ENCODE peak calls at places on chromosome 21, in four cellular contexts. One of them, this sample, is unnamed.

GRCh38 chr21:15809065-15809464 is 79.3 kb downstream of the USP25 start:
- DNase-seq in GM23248: no peak
- DNase-seq in right cardiac atrium: no peak
- DNase-seq in body of pancreas: no peak
- DNase-seq in this sample: no peak

GRCh38 chr21:15192243-15192642 is 127.4 kb upstream of the NRIP1 start:
- DNase-seq in GM23248: no peak
- DNase-seq in body of pancreas: no peak
- DNase-seq in right cardiac atrium: no peak
- DNase-seq in this sample: no peak

GRCh38 chr21:46126321-46127238 is 28.7 kb downstream of the COL6A2 start:
- DNase-seq in GM23248: no peak
- DNase-seq in right cardiac atrium: peak; percentile 8
- DNase-seq in body of pancreas: no peak
- DNase-seq in this sample: peak; percentile 51

GRCh38 chr21:33070921-33071877 is 1.3 kb downstream of the OLIG1 start:
- DNase-seq in GM23248: peak; percentile 13
- DNase-seq in body of pancreas: no peak
- DNase-seq in right cardiac atrium: no peak
- DNase-seq in this sample: peak; percentile 78

GRCh38 chr21:42621166-42621827 is 32.1 kb upstream of the PDE9A start:
- DNase-seq in right cardiac atrium: no peak
- DNase-seq in GM23248: no peak
- DNase-seq in body of pancreas: no peak
- DNase-seq in this sample: no peak

GRCh38 chr21:17463441-17463840 is 49.4 kb upstream of the CXADR start:
- DNase-seq in body of pancreas: no peak
- DNase-seq in right cardiac atrium: no peak
- DNase-seq in GM23248: peak; percentile 99
- DNase-seq in this sample: no peak

GRCh38 chr21:16169102-16169511 is 439.3 kb downstream of the USP25 start:
- DNase-seq in right cardiac atrium: no peak
- DNase-seq in body of pancreas: no peak
- DNase-seq in GM23248: peak; percentile 55
- DNase-seq in this sample: no peak

GRCh38 chr21:14591882-14592281 is 45.8 kb upstream of the SAMSN1 start:
- DNase-seq in right cardiac atrium: peak; percentile 33
- DNase-seq in body of pancreas: peak; percentile 66
- DNase-seq in GM23248: peak; percentile 30
- DNase-seq in this sample: no peak

GRCh38 chr21:42162831-42163510 is 56.0 kb upstream of the ABCG1 start:
- DNase-seq in body of pancreas: no peak
- DNase-seq in right cardiac atrium: no peak
- DNase-seq in GM23248: peak; percentile 16
- DNase-seq in this sample: peak; percentile 44

GRCh38 chr21:42782723-42783247 is 96.6 kb downstream of the WDR4 start:
- DNase-seq in right cardiac atrium: no peak
- DNase-seq in GM23248: no peak
- DNase-seq in body of pancreas: no peak
- DNase-seq in this sample: no peak

GRCh38 chr21:17819878-17820232 is 699 bp upstream of the C21orf91 start:
- DNase-seq in body of pancreas: no peak
- DNase-seq in GM23248: no peak
- DNase-seq in right cardiac atrium: no peak
- DNase-seq in this sample: no peak

GRCh38 chr21:42386034-42386591 is 9.7 kb downstream of the TMPRSS3 start:
- DNase-seq in GM23248: no peak
- DNase-seq in body of pancreas: peak; percentile 40
- DNase-seq in right cardiac atrium: no peak
- DNase-seq in this sample: no peak

GRCh38 chr21:41678944-41679343 is 87.9 kb downstream of the RIPK4 start:
- DNase-seq in right cardiac atrium: peak; percentile 95
- DNase-seq in GM23248: peak; percentile 99
- DNase-seq in body of pancreas: peak; percentile 99
- DNase-seq in this sample: peak; percentile 98

GRCh38 chr21:42924433-42924751 is 1.0 kb downstream of the ERVH48-1 start:
- DNase-seq in right cardiac atrium: no peak
- DNase-seq in body of pancreas: no peak
- DNase-seq in GM23248: no peak
- DNase-seq in this sample: no peak

GRCh38 chr21:31447477-31447876 is 103.4 kb upstream of the TIAM1 start:
- DNase-seq in right cardiac atrium: no peak
- DNase-seq in body of pancreas: no peak
- DNase-seq in GM23248: peak; percentile 91
- DNase-seq in this sample: no peak

GRCh38 chr21:33370292-33370691 is 32.9 kb upstream of the IFNGR2 start:
- DNase-seq in body of pancreas: no peak
- DNase-seq in right cardiac atrium: no peak
- DNase-seq in GM23248: no peak
- DNase-seq in this sample: no peak

GRCh38 chr21:46207006-46207919 is 21.3 kb downstream of the LSS start:
- DNase-seq in body of pancreas: no peak
- DNase-seq in right cardiac atrium: no peak
- DNase-seq in GM23248: no peak
- DNase-seq in this sample: no peak

GRCh38 chr21:27954806-27955205 is 987.9 kb upstream of the ADAMTS5 start:
- DNase-seq in GM23248: peak; percentile 0
- DNase-seq in body of pancreas: no peak
- DNase-seq in right cardiac atrium: no peak
- DNase-seq in this sample: no peak

GRCh38 chr21:31660134-31660565 is 657 bp downstream of the SOD1 start:
- DNase-seq in GM23248: no peak
- DNase-seq in right cardiac atrium: no peak
- DNase-seq in body of pancreas: no peak
- DNase-seq in this sample: peak; percentile 75

GRCh38 chr21:37862536-37862935 is 53.7 kb downstream of the KCNJ6 start:
- DNase-seq in GM23248: peak; percentile 48
- DNase-seq in right cardiac atrium: no peak
- DNase-seq in body of pancreas: peak; percentile 43
- DNase-seq in this sample: peak; percentile 57

GRCh38 chr21:46153259-46154154 is 1.9 kb downstream of the FTCD start:
- DNase-seq in GM23248: peak; percentile 67
- DNase-seq in right cardiac atrium: peak; percentile 57
- DNase-seq in body of pancreas: peak; percentile 50
- DNase-seq in this sample: peak; percentile 94

GRCh38 chr21:21045538-21045937 is 47.3 kb downstream of the NCAM2 start:
- DNase-seq in right cardiac atrium: no peak
- DNase-seq in GM23248: no peak
- DNase-seq in body of pancreas: no peak
- DNase-seq in this sample: no peak

GRCh38 chr21:20661745-20662470 is 336.3 kb upstream of the NCAM2 start:
- DNase-seq in GM23248: no peak
- DNase-seq in right cardiac atrium: no peak
- DNase-seq in body of pancreas: no peak
- DNase-seq in this sample: peak; percentile 58

GRCh38 chr21:46182548-46183336 is 1.5 kb downstream of the SPATC1L start:
- DNase-seq in right cardiac atrium: peak; percentile 74
- DNase-seq in body of pancreas: no peak
- DNase-seq in GM23248: peak; percentile 73
- DNase-seq in this sample: peak; percentile 64

GRCh38 chr21:43851593-43851992 is 13.4 kb upstream of the AGPAT3 start:
- DNase-seq in right cardiac atrium: no peak
- DNase-seq in body of pancreas: no peak
- DNase-seq in GM23248: no peak
- DNase-seq in this sample: no peak

GRCh38 chr21:33451634-33452071 is 28.1 kb downstream of the TMEM50B start:
- DNase-seq in GM23248: peak; percentile 38
- DNase-seq in body of pancreas: no peak
- DNase-seq in right cardiac atrium: no peak
- DNase-seq in this sample: peak; percentile 11

GRCh38 chr21:25464275-25464674 is 143.0 kb downstream of the MRPL39 start:
- DNase-seq in GM23248: no peak
- DNase-seq in right cardiac atrium: no peak
- DNase-seq in body of pancreas: no peak
- DNase-seq in this sample: no peak

GRCh38 chr21:43369124-43369523 is 57.8 kb downstream of the SIK1 start:
- DNase-seq in GM23248: peak; percentile 95
- DNase-seq in body of pancreas: peak; percentile 30
- DNase-seq in right cardiac atrium: peak; percentile 19
- DNase-seq in this sample: no peak

GRCh38 chr21:33539612-33540011 is 2.3 kb downstream of the GART start:
- DNase-seq in GM23248: no peak
- DNase-seq in body of pancreas: no peak
- DNase-seq in right cardiac atrium: no peak
- DNase-seq in this sample: no peak

DNA sequence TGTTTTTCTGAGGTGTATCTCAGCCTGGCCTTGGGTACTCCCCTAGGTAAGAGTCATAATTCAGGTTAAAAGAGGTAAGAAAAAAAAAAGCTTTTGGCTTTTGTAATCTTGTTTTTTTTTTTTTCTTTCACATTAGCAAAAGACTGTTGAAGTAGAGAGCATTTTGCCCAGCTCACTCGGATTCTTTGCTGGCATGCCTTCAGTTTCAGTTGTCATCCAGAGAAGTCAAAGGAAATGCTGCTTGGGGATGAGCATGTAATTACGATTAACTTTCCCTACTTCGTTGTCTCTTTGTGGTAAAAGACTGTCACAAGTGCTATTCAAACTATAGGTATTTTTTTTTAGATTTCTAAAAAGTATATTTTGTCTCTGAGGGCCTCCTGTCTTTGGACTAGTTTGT is 6.3 kb downstream of the BACH1 start:
- DNase-seq in body of pancreas: no peak
- DNase-seq in GM23248: peak; percentile 57
- DNase-seq in right cardiac atrium: no peak
- DNase-seq in this sample: no peak
- H3K4me3 ChIP-seq in body of pancreas: no peak overlapping the region
- H3K4me3 ChIP-seq in GM23248: peak overlapping the region; percentile 40
- H3K4me3 ChIP-seq in right cardiac atrium: no peak overlapping the region
- H3K4me3 ChIP-seq in this sample: no peak overlapping the region

GRCh38 chr21:35002879-35003722 is 46.0 kb downstream of the RUNX1 start:
- DNase-seq in GM23248: peak; percentile 88
- DNase-seq in right cardiac atrium: no peak
- DNase-seq in body of pancreas: no peak
- DNase-seq in this sample: no peak

GRCh38 chr21:34996304-34997081 is 52.6 kb downstream of the RUNX1 start:
- DNase-seq in body of pancreas: peak; percentile 54
- DNase-seq in right cardiac atrium: peak; percentile 45
- DNase-seq in GM23248: peak; percentile 86
- DNase-seq in this sample: no peak

GRCh38 chr21:34995979-34996303 is 53.2 kb downstream of the RUNX1 start:
- DNase-seq in body of pancreas: no peak
- DNase-seq in GM23248: no peak
- DNase-seq in right cardiac atrium: no peak
- DNase-seq in this sample: no peak

GRCh38 chr21:34997295-34997694 is 51.8 kb downstream of the RUNX1 start:
- DNase-seq in body of pancreas: no peak
- DNase-seq in GM23248: peak; percentile 14
- DNase-seq in right cardiac atrium: no peak
- DNase-seq in this sample: no peak

GRCh38 chr21:34999397-34999941 is 49.6 kb downstream of the RUNX1 start:
- DNase-seq in right cardiac atrium: no peak
- DNase-seq in GM23248: no peak
- DNase-seq in body of pancreas: no peak
- DNase-seq in this sample: no peak
- H3K4me1 ChIP-seq in right cardiac atrium: peaks cover 5% of the 10 kb centered on the region
- H3K4me1 ChIP-seq in GM23248: peaks cover 60% of the 10 kb centered on the region
- H3K4me1 ChIP-seq in body of pancreas: no peaks in the 10 kb centered on the region
- H3K4me1 ChIP-seq in this sample: no peaks in the 10 kb centered on the region

DNA sequence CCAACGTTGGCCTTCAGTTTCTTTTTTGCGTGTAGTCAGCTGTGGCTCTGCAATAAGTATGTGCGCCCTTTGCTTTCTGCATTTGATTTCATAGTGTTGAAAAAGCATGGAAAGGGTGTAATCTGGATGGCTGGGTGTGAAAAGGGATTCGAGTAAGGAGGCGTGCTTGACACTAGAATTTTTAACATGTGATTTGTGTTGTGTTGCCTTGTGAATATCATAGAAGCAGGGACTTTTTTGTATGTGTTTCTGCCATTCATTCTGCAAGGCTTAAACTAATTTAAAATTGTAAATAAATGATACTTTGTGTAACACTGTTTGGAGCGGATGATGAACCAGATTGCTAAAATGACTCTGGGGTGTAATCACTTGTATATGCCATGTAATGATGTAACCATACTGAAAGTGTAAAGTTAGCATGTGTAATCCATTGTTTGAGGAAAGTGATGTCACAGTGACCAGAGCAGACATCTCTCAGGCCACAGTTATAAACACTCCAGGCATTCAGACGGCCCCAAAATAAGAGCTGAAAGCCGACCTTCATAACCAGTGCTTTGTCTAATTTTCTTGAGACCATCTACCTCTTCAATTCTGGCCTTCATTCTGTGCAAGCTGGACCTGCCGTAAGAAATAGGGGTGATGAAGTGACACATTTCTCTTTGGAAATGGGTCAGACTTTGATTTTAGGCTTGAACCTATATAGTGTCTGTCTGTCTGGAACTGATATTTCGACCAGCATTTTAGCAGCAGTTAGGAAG is 616 bp downstream of the SH3BGR start:
- DNase-seq in GM23248: peak; percentile 82
- DNase-seq in right cardiac atrium: no peak
- DNase-seq in body of pancreas: no peak
- DNase-seq in this sample: no peak
- H3K27ac ChIP-seq in GM23248: peak overlapping the region; percentile 51
- H3K27ac ChIP-seq in right cardiac atrium: peak overlapping the region; percentile 83
- H3K27ac ChIP-seq in body of pancreas: peak overlapping the region; percentile 59
- H3K27ac ChIP-seq in this sample: peak overlapping the region; percentile 25

GRCh38 chr21:45013271-45013841 is 61.0 kb upstream of the ADARB1 start:
- DNase-seq in right cardiac atrium: peak; percentile 7
- DNase-seq in body of pancreas: no peak
- DNase-seq in GM23248: no peak
- DNase-seq in this sample: peak; percentile 75

GRCh38 chr21:45010860-45011259 is 63.5 kb upstream of the ADARB1 start:
- DNase-seq in right cardiac atrium: peak; percentile 6
- DNase-seq in GM23248: no peak
- DNase-seq in body of pancreas: no peak
- DNase-seq in this sample: no peak

GRCh38 chr21:45011911-45012660 is 62.3 kb upstream of the ADARB1 start:
- DNase-seq in GM23248: peak; percentile 94
- DNase-seq in body of pancreas: no peak
- DNase-seq in right cardiac atrium: peak; percentile 11
- DNase-seq in this sample: peak; percentile 96

GRCh38 chr21:45011426-45011825 is 63.0 kb upstream of the ADARB1 start:
- DNase-seq in right cardiac atrium: peak; percentile 10
- DNase-seq in GM23248: no peak
- DNase-seq in body of pancreas: no peak
- DNase-seq in this sample: no peak

DNA sequence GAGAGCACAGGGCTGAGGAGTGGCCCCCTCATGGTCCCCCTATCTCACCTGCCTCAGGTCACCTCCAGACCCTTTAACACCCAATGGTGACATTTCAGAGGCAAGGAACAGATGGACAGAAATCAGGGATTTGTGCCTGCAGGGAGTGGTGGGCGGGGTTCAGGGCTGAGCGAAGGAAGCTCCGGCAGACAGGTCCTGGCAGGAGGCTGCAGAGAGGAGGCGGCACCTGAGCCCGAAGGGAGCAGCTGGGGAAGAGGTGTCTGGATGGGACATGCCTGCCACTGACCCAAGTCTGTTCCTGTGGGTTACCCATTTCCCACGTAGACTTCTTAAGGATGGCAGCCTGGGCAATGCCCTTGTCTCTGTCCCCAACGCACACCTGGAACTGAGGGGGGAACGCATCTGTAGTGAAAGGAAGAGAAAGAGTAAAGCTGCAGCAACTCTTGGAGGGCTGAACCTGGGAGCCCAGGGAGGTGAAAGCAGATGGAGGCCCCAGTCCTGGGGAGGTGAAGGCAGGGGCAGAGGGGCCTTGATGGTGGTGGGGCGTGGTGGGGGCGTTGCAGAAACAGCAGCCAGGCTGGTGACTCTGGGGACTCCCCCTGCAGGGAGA is 61.6 kb upstream of the ADARB1 start:
- DNase-seq in right cardiac atrium: no peak
- DNase-seq in body of pancreas: no peak
- DNase-seq in GM23248: no peak
- DNase-seq in this sample: peak; percentile 92
- H3K4me3 ChIP-seq in right cardiac atrium: no peak overlapping the region
- H3K4me3 ChIP-seq in body of pancreas: no peak overlapping the region
- H3K4me3 ChIP-seq in GM23248: peak overlapping the region; percentile 40
- H3K4me3 ChIP-seq in this sample: no peak overlapping the region